ENCODE peak calls at places on chromosomes 12 and 14, in six cellular contexts. E is A673; Z is caudate nucleus; Q is naive thymus-derived CD4-positive, alpha-beta T cell; M is DND-41; R is testis. C is an unnamed sample.

GRCh38 chr12:71333418-71333817 is 106.2 kb upstream of the LGR5 start:
- DNase-seq in Q (no peak), E (no peak), M (no peak), R (no peak), Z (no peak), C (no peak)

GRCh38 chr14:100673085-100673806 is 53.4 kb upstream of the DLK1 start:
- DNase-seq in R (no peak), Q (no peak), Z (no peak), M (peak), E (no peak), C (peak)

GRCh38 chr12:124554429-124555029 is 12.9 kb downstream of the NCOR2 start:
- DNase-seq in Z (no peak), R (no peak), M (peak), Q (no peak), E (no peak), C (no peak)

GRCh38 chr14:100187247-100187833 is 27.9 kb upstream of the DEGS2 start:
- DNase-seq in M (no peak), E (no peak), Z (no peak), R (no peak), Q (no peak), C (no peak)

GRCh38 chr12:55698965-55699364 is 8.7 kb downstream of the ITGA7 start:
- DNase-seq in Q (no peak), Z (no peak), M (no peak), R (no peak), E (no peak), C (no peak)

GRCh38 chr12:114986178-114986714 is 302.3 kb upstream of the TBX3 start:
- DNase-seq in Q (no peak), M (no peak), R (no peak), Z (no peak), E (no peak), C (no peak)

GRCh38 chr14:55120466-55121144 is 8.4 kb upstream of the LGALS3 start:
- DNase-seq in M (no peak), E (no peak), Q (no peak), Z (no peak), R (no peak), C (no peak)

GRCh38 chr12:5200276-5201087 is 156.8 kb downstream of the KCNA5 start:
- DNase-seq in M (peak), Z (no peak), Q (no peak), R (peak), E (peak), C (peak)

GRCh38 chr14:79583738-79584405 is 627.4 kb downstream of the DIO2 start:
- DNase-seq in M (no peak), E (no peak), Q (no peak), Z (no peak), R (no peak), C (no peak)

GRCh38 chr12:53676715-53677611 is 1.1 kb upstream of the ATP5MC2 start:
- DNase-seq in Z (no peak), E (peak), M (no peak), Q (peak), R (peak), C (peak)

GRCh38 chr12:18719922-18720321 is 17.9 kb downstream of the PLCZ1 start:
- DNase-seq in M (no peak), R (no peak), Q (no peak), Z (no peak), E (no peak), C (no peak)

GRCh38 chr12:100234591-100235304 is 32.1 kb downstream of the DEPDC4 start:
- DNase-seq in Q (peak), R (no peak), E (peak), Z (no peak), M (no peak), C (peak)

GRCh38 chr12:112296183-112296582 is 86.0 kb downstream of the HECTD4 start:
- DNase-seq in R (no peak), E (no peak), Q (no peak), Z (no peak), M (no peak), C (no peak)

GRCh38 chr14:76761198-76761848 is at the start of gene VASH1:
- DNase-seq in E (peak), Z (no peak), M (no peak), Q (no peak), R (peak), C (peak)

GRCh38 chr12:5165296-5165970 is 121.8 kb downstream of the KCNA5 start:
- DNase-seq in R (no peak), Q (no peak), M (no peak), E (no peak), Z (no peak), C (no peak)

GRCh38 chr12:18472304-18472703 is 211.0 kb downstream of the PIK3C2G start:
- DNase-seq in M (no peak), Q (no peak), E (no peak), Z (no peak), R (no peak), C (no peak)

DNA sequence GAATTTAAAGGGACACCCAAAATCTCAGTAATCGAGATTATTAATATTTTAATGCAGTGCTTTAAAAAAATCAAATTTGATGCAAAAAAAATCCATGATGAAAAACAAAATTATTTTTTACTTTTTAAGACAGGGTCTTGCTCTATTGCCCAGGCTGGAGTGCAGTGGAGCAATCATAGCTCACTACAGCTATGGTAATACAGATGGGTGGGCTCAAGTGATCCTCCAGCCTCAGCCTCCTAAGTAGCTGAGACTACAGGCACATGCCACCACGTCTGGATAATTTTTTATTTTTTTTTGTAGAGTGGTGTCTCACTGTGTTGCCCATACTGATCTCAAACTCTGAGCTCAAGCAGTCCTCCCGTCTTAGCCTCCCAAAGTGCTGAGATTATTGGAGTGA is 62.9 kb downstream of the TRAF3 start:
- DNase-seq in Z (no peak), Q (no peak), M (no peak), E (no peak), R (no peak), C (no peak)
- H3K27ac ChIP-seq in Z (no peak), Q (no peak), M (no peak), E (no peak), R (no peak), C (no peak)

GRCh38 chr14:34228663-34229001 is 233.4 kb downstream of the SPTSSA start:
- DNase-seq in Z (no peak), Q (no peak), R (no peak), E (no peak), M (no peak), C (no peak)
- H3K27ac ChIP-seq in Z (no peak), Q (no peak), R (no peak), E (no peak), M (no peak), C (no peak)

GRCh38 chr12:110369992-110370391 is 33.5 kb downstream of the ANAPC7 start:
- DNase-seq in R (no peak), Z (no peak), E (no peak), M (no peak), Q (no peak), C (no peak)

GRCh38 chr12:110370732-110371141 is 32.8 kb downstream of the ANAPC7 start:
- DNase-seq in R (no peak), E (no peak), Q (no peak), Z (no peak), M (no peak), C (no peak)

GRCh38 chr12:110366474-110367208 is 36.9 kb downstream of the ANAPC7 start:
- DNase-seq in Z (no peak), R (no peak), Q (no peak), M (no peak), E (no peak), C (no peak)

GRCh38 chr12:110365743-110366473 is 37.6 kb downstream of the ANAPC7 start:
- DNase-seq in R (no peak), Z (no peak), Q (no peak), E (no peak), M (no peak), C (no peak)

DNA sequence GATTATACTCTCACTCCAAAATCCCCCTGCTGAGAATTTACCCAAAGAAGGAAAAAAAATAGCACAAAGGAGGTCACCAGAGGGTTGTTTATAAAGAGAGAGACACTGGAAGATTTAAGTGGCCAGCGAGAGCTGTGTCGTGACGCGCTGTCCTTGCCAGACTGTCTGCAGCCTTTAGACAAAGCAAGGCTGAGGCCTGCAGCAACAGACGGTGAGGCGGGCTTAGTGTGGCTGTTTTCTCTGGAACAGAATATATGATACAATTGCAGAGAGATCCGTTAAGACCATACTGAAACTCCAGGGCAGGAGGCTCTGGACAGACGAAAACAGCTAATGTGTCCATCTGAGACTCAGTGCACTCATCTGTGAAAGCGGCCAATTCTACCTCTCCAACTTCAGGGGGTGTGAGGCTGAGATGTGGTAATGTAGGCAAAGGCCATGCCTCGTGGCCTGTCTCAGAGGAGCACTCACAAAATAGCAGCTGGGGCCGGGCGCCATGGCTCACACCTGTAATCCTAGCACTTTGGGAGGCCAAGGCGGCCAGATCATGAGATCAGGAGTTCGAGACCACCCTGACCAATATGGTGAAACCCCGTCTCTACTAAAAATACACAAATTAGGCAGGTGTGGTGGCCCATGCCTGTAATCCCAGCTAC is 36.2 kb downstream of the ANAPC7 start:
- DNase-seq in Q (no peak), M (no peak), Z (no peak), R (peak), E (no peak), C (no peak)
- H3K27ac ChIP-seq in Q (no peak), M (no peak), Z (peak), R (peak), E (no peak), C (no peak)

GRCh38 chr14:95319312-95320075 is at the start of gene CLMN:
- DNase-seq in M (peak), Z (no peak), E (peak), Q (peak), R (peak), C (peak)
- H3K27ac ChIP-seq in M (no peak), Z (peak), E (no peak), Q (peak), R (peak), C (peak)

DNA sequence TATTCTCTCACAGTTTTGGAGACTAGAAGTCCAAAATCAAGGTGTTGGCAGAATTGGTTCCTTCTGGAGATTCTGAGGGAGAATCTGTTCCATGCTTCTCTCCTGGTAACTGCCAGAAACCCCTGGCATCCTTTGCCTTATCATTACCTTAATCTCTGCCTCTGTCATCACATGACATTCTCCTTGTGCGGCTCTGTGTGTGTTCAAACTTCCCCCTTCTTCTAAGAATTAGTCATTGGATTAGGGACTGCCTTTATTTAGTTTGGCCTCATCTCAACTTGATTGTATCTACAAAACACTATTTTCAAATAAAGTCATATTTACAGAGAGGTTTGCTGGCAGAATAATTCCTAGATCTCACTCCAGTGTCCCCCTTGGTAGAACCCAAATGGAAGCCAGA is 68.9 kb downstream of the ZNF641 start:
- DNase-seq in E (no peak), R (no peak), M (no peak), Z (no peak), Q (no peak), C (no peak)
- H3K27ac ChIP-seq in E (no peak), R (no peak), M (no peak), Z (no peak), Q (no peak), C (no peak)

DNA sequence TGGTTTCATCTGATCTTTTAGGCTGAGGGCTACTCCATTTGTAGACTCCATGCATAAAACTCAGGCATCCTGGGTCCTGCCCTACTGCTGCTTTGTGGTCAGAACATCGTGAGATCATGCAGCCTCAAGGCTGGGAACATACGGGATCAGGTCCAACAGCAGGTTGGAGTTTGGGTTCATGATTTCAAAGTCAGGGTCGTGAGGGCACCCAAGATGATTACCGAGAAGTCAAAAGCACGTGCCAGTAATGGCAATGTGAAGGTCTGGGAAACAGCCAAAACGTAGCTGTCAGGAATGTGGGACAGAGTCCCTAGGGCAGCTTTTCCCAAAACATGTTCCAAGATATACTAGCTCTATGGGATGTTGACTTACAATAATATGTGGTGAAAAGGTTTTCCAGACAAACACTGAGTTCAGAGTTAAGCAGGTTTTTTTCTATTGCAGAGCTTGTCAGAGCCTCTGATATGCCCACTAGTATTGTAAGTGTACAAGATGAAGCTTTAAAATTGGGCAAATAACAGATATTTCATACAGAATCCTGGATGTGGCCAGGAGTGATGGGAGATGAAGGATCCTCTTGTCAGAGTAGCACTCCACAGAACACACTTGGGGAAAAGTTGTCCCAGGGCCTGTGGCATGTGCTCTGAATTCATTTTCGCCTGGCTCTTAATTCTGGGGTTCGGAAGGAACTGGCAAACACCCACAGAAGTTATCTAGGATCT is 130.2 kb upstream of the DNM1L start:
- DNase-seq in Q (no peak), M (no peak), E (no peak), Z (no peak), R (peak), C (peak)
- H3K27ac ChIP-seq in Q (no peak), M (no peak), E (peak), Z (peak), R (peak), C (peak)

GRCh38 chr14:32932921-32933622 is 5.6 kb upstream of the NPAS3 start:
- DNase-seq in Z (no peak), Q (no peak), M (no peak), E (no peak), R (no peak), C (no peak)
- H3K27ac ChIP-seq in Z (peak), Q (no peak), M (no peak), E (no peak), R (no peak), C (no peak)

C was measured in SJCRH30.